ENCODE peak calls at places on chromosomes 5 and 9, in nine cellular contexts. A is dorsolateral prefrontal cortex; F is effector memory CD8-positive, alpha-beta T cell; B is germinal center; E is NCI-H2081; O is SHP77; M is fibroblast of mammary gland; U is G401; J is NCI-H524. I is an unnamed sample.
A peak's percentile ranks its signal among the peaks of the same experiment; 100 is the strongest.

GRCh38 chr5:62305358-62305714 is 670 bp upstream of the KIF2A start:
- DNase-seq in A (no peak), F (no peak), B (no peak), E (no peak), O (no peak), M (no peak), U (no peak), J (no peak), I (no peak)

GRCh38 chr5:139662617-139663016 is 14.5 kb downstream of the CXXC5 start:
- DNase-seq in A (no peak), F (no peak), B (no peak), E (no peak), O (no peak), M (no peak), U (no peak), J (no peak), I (no peak)

GRCh38 chr5:138032028-138032571 is 779 bp downstream of the FAM13B start:
- DNase-seq in A (peak; percentile 56), F (no peak), B (no peak), E (peak; percentile 33), O (no peak), M (peak; percentile 49), U (peak; percentile 58), J (no peak), I (peak; percentile 18)

GRCh38 chr9:114677418-114677817 is 4.6 kb downstream of the TEX48 start:
- DNase-seq in A (no peak), F (no peak), B (no peak), E (no peak), O (peak; percentile 71), M (peak; percentile 100), U (no peak), J (peak; percentile 34), I (no peak)

GRCh38 chr5:95631991-95632675 is 12.2 kb downstream of the GPR150 start:
- DNase-seq in A (no peak), F (peak; percentile 46), B (no peak), E (no peak), O (no peak), M (peak; percentile 73), U (no peak), J (no peak), I (no peak)

GRCh38 chr9:37583522-37584121 is 7.4 kb upstream of the FBXO10 start:
- DNase-seq in A (no peak), F (no peak), B (no peak), E (no peak), O (no peak), M (no peak), U (no peak), J (no peak), I (peak; percentile 5)

GRCh38 chr5:150609843-150610584 is 30.4 kb upstream of the SYNPO start:
- DNase-seq in A (peak; percentile 58), F (no peak), B (no peak), E (no peak), O (no peak), M (no peak), U (peak; percentile 41), J (peak; percentile 30), I (no peak)

GRCh38 chr5:157331807-157332206 is 65.9 kb downstream of the CYFIP2 start:
- DNase-seq in A (no peak), F (no peak), B (no peak), E (no peak), O (no peak), M (no peak), U (no peak), J (no peak), I (no peak)

GRCh38 chr5:53422539-53422938 is 57.9 kb upstream of the FST start:
- DNase-seq in A (no peak), F (no peak), B (no peak), E (no peak), O (no peak), M (peak; percentile 96), U (no peak), J (no peak), I (no peak)

GRCh38 chr5:157828031-157828948 is 30.7 kb downstream of the CLINT1 start:
- DNase-seq in A (no peak), F (no peak), B (no peak), E (no peak), O (no peak), M (peak; percentile 34), U (no peak), J (no peak), I (no peak)

GRCh38 chr9:34744295-34745221 is 34.6 kb upstream of the CCL21 start:
- DNase-seq in A (no peak), F (no peak), B (no peak), E (no peak), O (peak; percentile 21), M (peak; percentile 91), U (no peak), J (peak; percentile 82), I (no peak)

GRCh38 chr9:131179561-131180219 is 54.3 kb downstream of the NUP214 start:
- DNase-seq in A (no peak), F (no peak), B (peak; percentile 62), E (no peak), O (no peak), M (peak; percentile 84), U (no peak), J (no peak), I (no peak)

GRCh38 chr9:134853893-134854292 is 26.7 kb upstream of the FCN2 start:
- DNase-seq in A (no peak), F (no peak), B (no peak), E (no peak), O (no peak), M (no peak), U (no peak), J (no peak), I (no peak)

GRCh38 chr9:21657966-21658667 is 144.3 kb upstream of the MTAP start:
- DNase-seq in A (no peak), F (no peak), B (no peak), E (no peak), O (no peak), M (peak; percentile 49), U (no peak), J (no peak), I (no peak)

GRCh38 chr5:74516217-74516636 is 124.3 kb downstream of the ENC1 start:
- DNase-seq in A (no peak), F (no peak), B (no peak), E (no peak), O (no peak), M (peak; percentile 53), U (no peak), J (no peak), I (no peak)

GRCh38 chr5:9108156-9108555 is 437.7 kb downstream of the SEMA5A start:
- DNase-seq in A (no peak), F (no peak), B (no peak), E (no peak), O (no peak), M (peak; percentile 55), U (no peak), J (peak; percentile 68), I (no peak)

GRCh38 chr5:172714491-172715420 is 56.2 kb downstream of the DUSP1 start:
- DNase-seq in A (peak; percentile 69), F (peak; percentile 70), B (peak; percentile 76), E (peak; percentile 59), O (peak; percentile 83), M (peak; percentile 49), U (peak; percentile 71), J (peak; percentile 56), I (no peak)

GRCh38 chr5:10265245-10266109 is 15.4 kb downstream of the CCT5 start:
- DNase-seq in A (no peak), F (no peak), B (no peak), E (no peak), O (no peak), M (no peak), U (no peak), J (no peak), I (no peak)

GRCh38 chr5:72156921-72157320 is 49.6 kb downstream of the MAP1B start:
- DNase-seq in A (no peak), F (no peak), B (no peak), E (no peak), O (no peak), M (peak; percentile 99), U (no peak), J (no peak), I (peak; percentile 85)

GRCh38 chr5:51225671-51226419 is 157.4 kb upstream of the ISL1 start:
- DNase-seq in A (no peak), F (no peak), B (no peak), E (peak; percentile 56), O (no peak), M (no peak), U (peak; percentile 78), J (peak; percentile 45), I (no peak)

GRCh38 chr9:126015446-126015845 is 268.3 kb downstream of the PBX3 start:
- DNase-seq in A (no peak), F (no peak), B (no peak), E (no peak), O (no peak), M (no peak), U (no peak), J (no peak), I (no peak)

GRCh38 chr5:64807505-64807904 is 38.8 kb downstream of the CWC27 start:
- DNase-seq in A (no peak), F (no peak), B (no peak), E (no peak), O (no peak), M (peak; percentile 14), U (no peak), J (no peak), I (no peak)

GRCh38 chr5:37716405-37716804 is 123.4 kb downstream of the GDNF start:
- DNase-seq in A (no peak), F (no peak), B (no peak), E (no peak), O (no peak), M (no peak), U (no peak), J (no peak), I (no peak)

GRCh38 chr9:76426807-76427419 is 32.1 kb upstream of the GCNT1 start:
- DNase-seq in A (no peak), F (no peak), B (no peak), E (no peak), O (no peak), M (no peak), U (no peak), J (no peak), I (no peak)

GRCh38 chr5:171493646-171494393 is 74.4 kb downstream of the FGF18 start:
- DNase-seq in A (no peak), F (no peak), B (no peak), E (no peak), O (no peak), M (no peak), U (peak; percentile 13), J (peak; percentile 37), I (no peak)

GRCh38 chr9:136327313-136327971 is at the start of gene GPSM1:
- DNase-seq in A (no peak), F (no peak), B (no peak), E (peak; percentile 30), O (no peak), M (peak; percentile 41), U (no peak), J (no peak), I (no peak)